ENCODE peak calls at places on chromosomes 2 and 18, in ten cellular contexts. One of them, this sample, is unnamed.

GRCh38 chr2:8620611-8621382 is 61.1 kb upstream of the ID2 start:
- DNase-seq in fibroblast of mammary gland: no peak
- DNase-seq in endothelial cell of umbilical vein: no peak
- DNase-seq in neural progenitor cell: no peak
- DNase-seq in AG09319: no peak
- DNase-seq in NCI-H748 treated with DMSO at 0.1 percent for 48 hours: peak
- DNase-seq in ELF-1: no peak
- DNase-seq in activated effector memory CD4-positive, alpha-beta T cell treated with anti-CD3 and anti-CD28 coated beads, Interleukin-2, amount 50 U/mL, for 16 hours: no peak
- DNase-seq in AG08396: no peak
- DNase-seq in NCI-H187 treated with DMSO at 0.1 percent for 48 hours: no peak
- DNase-seq in this sample: no peak

GRCh38 chr2:54619660-54620231 is 103.7 kb upstream of the EML6 start:
- DNase-seq in fibroblast of mammary gland: no peak
- DNase-seq in endothelial cell of umbilical vein: no peak
- DNase-seq in neural progenitor cell: no peak
- DNase-seq in AG09319: no peak
- DNase-seq in NCI-H748 treated with DMSO at 0.1 percent for 48 hours: no peak
- DNase-seq in ELF-1: no peak
- DNase-seq in activated effector memory CD4-positive, alpha-beta T cell treated with anti-CD3 and anti-CD28 coated beads, Interleukin-2, amount 50 U/mL, for 16 hours: no peak
- DNase-seq in AG08396: no peak
- DNase-seq in NCI-H187 treated with DMSO at 0.1 percent for 48 hours: no peak
- DNase-seq in this sample: no peak

GRCh38 chr2:160245614-160246156 is 45.6 kb upstream of the ITGB6 start:
- DNase-seq in fibroblast of mammary gland: no peak
- DNase-seq in endothelial cell of umbilical vein: no peak
- DNase-seq in neural progenitor cell: no peak
- DNase-seq in AG09319: no peak
- DNase-seq in NCI-H748 treated with DMSO at 0.1 percent for 48 hours: no peak
- DNase-seq in ELF-1: no peak
- DNase-seq in activated effector memory CD4-positive, alpha-beta T cell treated with anti-CD3 and anti-CD28 coated beads, Interleukin-2, amount 50 U/mL, for 16 hours: no peak
- DNase-seq in AG08396: no peak
- DNase-seq in NCI-H187 treated with DMSO at 0.1 percent for 48 hours: no peak
- DNase-seq in this sample: no peak

GRCh38 chr2:174645316-174645715 is 47.7 kb upstream of the WIPF1 start:
- DNase-seq in fibroblast of mammary gland: no peak
- DNase-seq in endothelial cell of umbilical vein: no peak
- DNase-seq in neural progenitor cell: no peak
- DNase-seq in AG09319: no peak
- DNase-seq in NCI-H748 treated with DMSO at 0.1 percent for 48 hours: no peak
- DNase-seq in ELF-1: no peak
- DNase-seq in activated effector memory CD4-positive, alpha-beta T cell treated with anti-CD3 and anti-CD28 coated beads, Interleukin-2, amount 50 U/mL, for 16 hours: no peak
- DNase-seq in AG08396: no peak
- DNase-seq in NCI-H187 treated with DMSO at 0.1 percent for 48 hours: no peak
- DNase-seq in this sample: no peak

GRCh38 chr2:104867351-104868080 is 13.6 kb downstream of the POU3F3 start:
- DNase-seq in fibroblast of mammary gland: no peak
- DNase-seq in endothelial cell of umbilical vein: no peak
- DNase-seq in neural progenitor cell: peak
- DNase-seq in AG09319: no peak
- DNase-seq in NCI-H748 treated with DMSO at 0.1 percent for 48 hours: no peak
- DNase-seq in ELF-1: peak
- DNase-seq in activated effector memory CD4-positive, alpha-beta T cell treated with anti-CD3 and anti-CD28 coated beads, Interleukin-2, amount 50 U/mL, for 16 hours: no peak
- DNase-seq in AG08396: no peak
- DNase-seq in NCI-H187 treated with DMSO at 0.1 percent for 48 hours: no peak
- DNase-seq in this sample: no peak

GRCh38 chr2:127700527-127701192 is 637 bp upstream of the SFT2D3 start:
- DNase-seq in fibroblast of mammary gland: no peak
- DNase-seq in endothelial cell of umbilical vein: no peak
- DNase-seq in neural progenitor cell: peak
- DNase-seq in AG09319: no peak
- DNase-seq in NCI-H748 treated with DMSO at 0.1 percent for 48 hours: no peak
- DNase-seq in ELF-1: peak
- DNase-seq in activated effector memory CD4-positive, alpha-beta T cell treated with anti-CD3 and anti-CD28 coated beads, Interleukin-2, amount 50 U/mL, for 16 hours: no peak
- DNase-seq in AG08396: no peak
- DNase-seq in NCI-H187 treated with DMSO at 0.1 percent for 48 hours: no peak
- DNase-seq in this sample: no peak

GRCh38 chr2:149200109-149200520 is 130.3 kb upstream of the LYPD6 start:
- DNase-seq in fibroblast of mammary gland: peak
- DNase-seq in endothelial cell of umbilical vein: no peak
- DNase-seq in neural progenitor cell: no peak
- DNase-seq in AG09319: no peak
- DNase-seq in NCI-H748 treated with DMSO at 0.1 percent for 48 hours: no peak
- DNase-seq in ELF-1: no peak
- DNase-seq in activated effector memory CD4-positive, alpha-beta T cell treated with anti-CD3 and anti-CD28 coated beads, Interleukin-2, amount 50 U/mL, for 16 hours: no peak
- DNase-seq in AG08396: no peak
- DNase-seq in NCI-H187 treated with DMSO at 0.1 percent for 48 hours: no peak
- DNase-seq in this sample: no peak

GRCh38 chr18:26085056-26085455 is 5.4 kb downstream of the SS18 start:
- DNase-seq in fibroblast of mammary gland: no peak
- DNase-seq in endothelial cell of umbilical vein: no peak
- DNase-seq in neural progenitor cell: no peak
- DNase-seq in AG09319: no peak
- DNase-seq in NCI-H748 treated with DMSO at 0.1 percent for 48 hours: no peak
- DNase-seq in ELF-1: no peak
- DNase-seq in activated effector memory CD4-positive, alpha-beta T cell treated with anti-CD3 and anti-CD28 coated beads, Interleukin-2, amount 50 U/mL, for 16 hours: no peak
- DNase-seq in AG08396: no peak
- DNase-seq in NCI-H187 treated with DMSO at 0.1 percent for 48 hours: no peak
- DNase-seq in this sample: no peak

GRCh38 chr18:68734311-68734710 is 19.4 kb upstream of the TMX3 start:
- DNase-seq in fibroblast of mammary gland: peak
- DNase-seq in endothelial cell of umbilical vein: no peak
- DNase-seq in neural progenitor cell: no peak
- DNase-seq in AG09319: no peak
- DNase-seq in NCI-H748 treated with DMSO at 0.1 percent for 48 hours: no peak
- DNase-seq in ELF-1: no peak
- DNase-seq in activated effector memory CD4-positive, alpha-beta T cell treated with anti-CD3 and anti-CD28 coated beads, Interleukin-2, amount 50 U/mL, for 16 hours: no peak
- DNase-seq in AG08396: peak
- DNase-seq in NCI-H187 treated with DMSO at 0.1 percent for 48 hours: no peak
- DNase-seq in this sample: peak

GRCh38 chr2:113910110-113910717 is 20.3 kb downstream of the ACTR3 start:
- DNase-seq in fibroblast of mammary gland: peak
- DNase-seq in endothelial cell of umbilical vein: no peak
- DNase-seq in neural progenitor cell: no peak
- DNase-seq in AG09319: no peak
- DNase-seq in NCI-H748 treated with DMSO at 0.1 percent for 48 hours: no peak
- DNase-seq in ELF-1: no peak
- DNase-seq in activated effector memory CD4-positive, alpha-beta T cell treated with anti-CD3 and anti-CD28 coated beads, Interleukin-2, amount 50 U/mL, for 16 hours: peak
- DNase-seq in AG08396: no peak
- DNase-seq in NCI-H187 treated with DMSO at 0.1 percent for 48 hours: no peak
- DNase-seq in this sample: peak

GRCh38 chr2:132701810-132702209 is 31.8 kb upstream of the LYPD1 start:
- DNase-seq in fibroblast of mammary gland: peak
- DNase-seq in endothelial cell of umbilical vein: no peak
- DNase-seq in neural progenitor cell: no peak
- DNase-seq in AG09319: no peak
- DNase-seq in NCI-H748 treated with DMSO at 0.1 percent for 48 hours: no peak
- DNase-seq in ELF-1: no peak
- DNase-seq in activated effector memory CD4-positive, alpha-beta T cell treated with anti-CD3 and anti-CD28 coated beads, Interleukin-2, amount 50 U/mL, for 16 hours: no peak
- DNase-seq in AG08396: peak
- DNase-seq in NCI-H187 treated with DMSO at 0.1 percent for 48 hours: no peak
- DNase-seq in this sample: peak

GRCh38 chr18:48066225-48066652 is 135.8 kb upstream of the SMAD2 start:
- DNase-seq in fibroblast of mammary gland: no peak
- DNase-seq in endothelial cell of umbilical vein: no peak
- DNase-seq in neural progenitor cell: no peak
- DNase-seq in AG09319: no peak
- DNase-seq in NCI-H748 treated with DMSO at 0.1 percent for 48 hours: no peak
- DNase-seq in ELF-1: no peak
- DNase-seq in activated effector memory CD4-positive, alpha-beta T cell treated with anti-CD3 and anti-CD28 coated beads, Interleukin-2, amount 50 U/mL, for 16 hours: no peak
- DNase-seq in AG08396: no peak
- DNase-seq in NCI-H187 treated with DMSO at 0.1 percent for 48 hours: no peak
- DNase-seq in this sample: no peak

GRCh38 chr2:100640329-100641114 is 77.7 kb downstream of the PDCL3 start:
- DNase-seq in fibroblast of mammary gland: peak
- DNase-seq in endothelial cell of umbilical vein: no peak
- DNase-seq in neural progenitor cell: no peak
- DNase-seq in AG09319: no peak
- DNase-seq in NCI-H748 treated with DMSO at 0.1 percent for 48 hours: no peak
- DNase-seq in ELF-1: no peak
- DNase-seq in activated effector memory CD4-positive, alpha-beta T cell treated with anti-CD3 and anti-CD28 coated beads, Interleukin-2, amount 50 U/mL, for 16 hours: no peak
- DNase-seq in AG08396: no peak
- DNase-seq in NCI-H187 treated with DMSO at 0.1 percent for 48 hours: no peak
- DNase-seq in this sample: no peak

GRCh38 chr2:206482633-206483032 is 39.3 kb downstream of the ADAM23 start:
- DNase-seq in fibroblast of mammary gland: no peak
- DNase-seq in endothelial cell of umbilical vein: no peak
- DNase-seq in neural progenitor cell: no peak
- DNase-seq in AG09319: no peak
- DNase-seq in NCI-H748 treated with DMSO at 0.1 percent for 48 hours: no peak
- DNase-seq in ELF-1: no peak
- DNase-seq in activated effector memory CD4-positive, alpha-beta T cell treated with anti-CD3 and anti-CD28 coated beads, Interleukin-2, amount 50 U/mL, for 16 hours: no peak
- DNase-seq in AG08396: no peak
- DNase-seq in NCI-H187 treated with DMSO at 0.1 percent for 48 hours: no peak
- DNase-seq in this sample: no peak

GRCh38 chr2:70570041-70570661 is 16.5 kb upstream of the TGFA start:
- DNase-seq in fibroblast of mammary gland: no peak
- DNase-seq in endothelial cell of umbilical vein: no peak
- DNase-seq in neural progenitor cell: no peak
- DNase-seq in AG09319: no peak
- DNase-seq in NCI-H748 treated with DMSO at 0.1 percent for 48 hours: no peak
- DNase-seq in ELF-1: peak
- DNase-seq in activated effector memory CD4-positive, alpha-beta T cell treated with anti-CD3 and anti-CD28 coated beads, Interleukin-2, amount 50 U/mL, for 16 hours: no peak
- DNase-seq in AG08396: peak
- DNase-seq in NCI-H187 treated with DMSO at 0.1 percent for 48 hours: no peak
- DNase-seq in this sample: peak

This sample was measured in HCEC 1CT.